ENCODE peak calls at places on chromosome 12, in seven cellular contexts. Q, T, X, Z, F, D and O are unnamed samples.

GRCh38 chr12:99281277-99281676 is 366.3 kb upstream of the GARIN6 start:
- DNase-seq in T (no peak), Z (no peak), Q (no peak), D (no peak), F (no peak), X (no peak), O (no peak)

GRCh38 chr12:52362118-52362726 is 5.1 kb downstream of the KRT85 start:
- DNase-seq in Z (no peak), D (no peak), F (no peak), X (no peak), Q (no peak), T (peak; percentile 38), O (no peak)

GRCh38 chr12:107223816-107224215 is 130.5 kb upstream of the CRY1 start:
- DNase-seq in D (no peak), Q (no peak), F (no peak), X (no peak), T (no peak), Z (no peak), O (peak; percentile 24)

GRCh38 chr12:22866406-22866805 is 241.4 kb downstream of the ETNK1 start:
- DNase-seq in X (no peak), Z (no peak), T (no peak), Q (no peak), D (no peak), F (no peak), O (no peak)

GRCh38 chr12:110694330-110694891 is 5.5 kb upstream of the HVCN1 start:
- DNase-seq in Z (no peak), Q (no peak), D (peak; percentile 78), T (no peak), F (no peak), X (no peak), O (no peak)

GRCh38 chr12:1842905-1843640 is 22.7 kb downstream of the LRTM2 start:
- DNase-seq in X (no peak), F (no peak), T (no peak), Q (no peak), D (no peak), Z (no peak), O (no peak)

GRCh38 chr12:47038270-47038748 is 41.1 kb upstream of the PCED1B start:
- DNase-seq in Q (no peak), X (no peak), T (no peak), F (no peak), D (no peak), Z (no peak), O (no peak)

GRCh38 chr12:52951640-52952039 is 2.7 kb downstream of the KRT18 start:
- DNase-seq in T (no peak), Q (no peak), F (no peak), D (no peak), X (no peak), Z (no peak), O (no peak)

GRCh38 chr12:116291218-116291617 is 13.7 kb upstream of the MED13L start:
- DNase-seq in D (no peak), X (no peak), F (no peak), Q (no peak), Z (no peak), T (no peak), O (no peak)

GRCh38 chr12:116282371-116283286 is 5.1 kb upstream of the MED13L start:
- DNase-seq in T (peak; percentile 34), Z (no peak), F (no peak), X (no peak), Q (no peak), D (no peak), O (no peak)

GRCh38 chr12:116284401-116284800 is 6.9 kb upstream of the MED13L start:
- DNase-seq in F (no peak), Z (no peak), X (no peak), Q (no peak), T (no peak), D (no peak), O (no peak)

GRCh38 chr12:116288735-116289134 is 11.2 kb upstream of the MED13L start:
- DNase-seq in F (no peak), T (no peak), Z (no peak), X (no peak), D (no peak), Q (no peak), O (no peak)

DNA sequence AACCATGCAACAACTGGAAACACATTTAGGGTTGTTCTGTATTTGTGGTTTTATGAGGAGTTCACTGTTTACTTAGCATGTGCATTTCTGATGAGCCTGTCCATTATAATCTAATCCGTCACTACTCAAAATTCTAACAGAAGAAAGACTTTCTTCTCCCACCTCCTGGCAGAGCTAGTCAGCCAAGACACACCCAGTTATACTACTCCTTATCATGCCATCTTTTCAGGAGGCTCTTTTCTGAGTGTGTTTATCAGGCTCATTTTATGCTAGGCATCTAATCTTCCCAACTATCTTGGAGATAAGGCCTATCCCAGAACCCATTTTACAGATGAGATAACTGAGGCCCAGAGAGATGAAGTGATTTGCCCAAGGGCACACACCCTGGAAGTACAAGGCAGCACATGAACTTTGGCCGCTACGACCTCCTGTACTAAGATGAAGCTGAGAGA is 10.4 kb upstream of the MED13L start:
- DNase-seq in D (no peak), Q (no peak), X (no peak), T (no peak), Z (no peak), F (no peak), O (peak; percentile 52)
- TF ChIP-seq JUND in D (no peak), Q (no peak), X (no peak), T (no peak), Z (no peak), F (no peak), O (peak; percentile 95)

DNA sequence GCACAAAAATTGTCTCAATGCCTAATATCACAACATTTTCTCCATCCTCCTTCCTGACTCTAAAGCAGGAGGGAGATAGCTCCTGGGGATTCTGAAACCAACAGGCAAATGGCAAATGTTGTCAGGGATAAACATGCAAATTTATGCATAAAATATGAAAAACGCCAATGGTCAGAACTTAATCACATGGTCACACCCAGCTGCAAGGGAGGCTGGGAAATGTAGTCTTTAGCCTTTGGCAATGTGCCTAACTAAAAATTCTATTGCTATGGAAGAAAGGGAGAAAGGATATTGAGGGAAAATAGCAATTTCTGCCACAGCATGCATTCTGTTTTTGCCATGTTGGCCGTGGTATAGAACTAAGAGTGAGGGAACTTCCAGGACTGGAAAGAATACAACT is 11.7 kb upstream of the OASL start:
- DNase-seq in Q (no peak), F (no peak), X (no peak), T (no peak), D (no peak), Z (no peak), O (peak; percentile 61)
- TF ChIP-seq JUND in Q (no peak), F (no peak), X (no peak), T (no peak), D (no peak), Z (no peak), O (no peak)

GRCh38 chr12:50224026-50224692 is 57.0 kb upstream of the CERS5 start:
- DNase-seq in Q (peak; percentile 92), D (no peak), X (no peak), T (no peak), F (peak; percentile 79), Z (no peak), O (no peak)

GRCh38 chr12:50220357-50221061 is 53.3 kb upstream of the CERS5 start:
- DNase-seq in F (no peak), Z (peak; percentile 57), D (peak; percentile 32), Q (no peak), T (no peak), X (no peak), O (no peak)

GRCh38 chr12:50219544-50219943 is 52.4 kb upstream of the CERS5 start:
- DNase-seq in F (no peak), Q (no peak), D (no peak), T (no peak), Z (no peak), X (no peak), O (no peak)

GRCh38 chr12:50222275-50222783 is 55.2 kb upstream of the CERS5 start:
- DNase-seq in D (peak; percentile 73), F (no peak), X (no peak), Q (peak; percentile 52), Z (no peak), T (peak; percentile 55), O (no peak)

DNA sequence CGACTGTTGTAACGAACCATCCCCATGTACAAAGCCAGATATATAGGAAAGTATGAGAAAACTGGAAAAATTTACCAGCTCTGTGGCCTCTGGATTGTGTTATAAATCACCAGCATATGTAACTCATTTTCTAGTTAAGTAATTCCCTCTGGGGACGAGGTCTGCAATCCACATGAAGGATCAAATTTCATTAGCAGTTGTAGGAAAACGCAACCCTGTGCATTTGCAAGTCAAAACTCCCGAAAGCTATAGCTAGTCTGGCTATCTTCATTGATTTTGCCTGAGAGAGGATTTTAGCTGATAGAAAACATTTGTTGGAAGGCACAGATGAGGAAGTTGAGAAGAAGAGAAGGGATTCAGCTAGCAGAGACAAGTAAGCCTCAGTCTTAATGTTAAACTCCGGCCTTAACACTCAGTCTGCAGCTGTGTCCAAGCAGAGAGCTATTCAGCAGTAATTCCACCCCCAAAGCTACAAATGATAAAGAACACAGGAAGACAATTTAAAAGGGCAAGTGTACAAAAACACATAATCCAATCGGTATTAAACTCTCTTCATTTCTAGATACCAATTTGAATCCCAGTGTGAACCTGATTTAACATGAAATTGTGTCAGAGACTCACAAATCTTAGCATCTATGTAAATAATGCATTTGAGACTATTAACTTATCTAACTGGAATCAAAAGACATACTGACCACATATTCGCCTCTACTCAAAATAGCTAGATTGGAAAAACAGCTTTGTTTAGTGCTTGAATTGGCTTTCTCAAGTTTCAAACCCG is 54.2 kb upstream of the CERS5 start:
- DNase-seq in F (no peak), Q (no peak), X (no peak), D (peak; percentile 71), Z (peak; percentile 53), T (no peak), O (peak; percentile 52)
- TF ChIP-seq JUND in F (no peak), Q (no peak), X (no peak), D (peak; percentile 55), Z (no peak), T (no peak), O (no peak)

GRCh38 chr12:111780615-111781014 is 13.9 kb downstream of the ALDH2 start:
- DNase-seq in Z (no peak), X (no peak), D (no peak), Q (no peak), F (no peak), T (no peak), O (no peak)

GRCh38 chr12:111783046-111783445 is 16.3 kb downstream of the ALDH2 start:
- DNase-seq in T (no peak), D (no peak), Z (no peak), F (no peak), X (no peak), Q (no peak), O (no peak)

GRCh38 chr12:111781085-111781658 is 14.4 kb downstream of the ALDH2 start:
- DNase-seq in T (no peak), Q (no peak), D (no peak), X (no peak), Z (no peak), F (no peak), O (no peak)

GRCh38 chr12:111777345-111778045 is 10.8 kb downstream of the ALDH2 start:
- DNase-seq in Q (no peak), X (no peak), Z (no peak), D (no peak), T (no peak), F (peak; percentile 87), O (no peak)

GRCh38 chr12:111780166-111780565 is 13.4 kb downstream of the ALDH2 start:
- DNase-seq in X (no peak), D (no peak), T (no peak), F (no peak), Z (no peak), Q (no peak), O (no peak)
- TF ChIP-seq JUND in X (no peak), D (no peak), T (no peak), F (no peak), Z (no peak), Q (no peak), O (no peak)